ENCODE peak calls at places on chromosomes 5 and 9, in four cellular contexts. T, Z, V and M are unnamed samples.
A peak's percentile ranks its signal among the peaks of the same experiment; 100 is the strongest.

GRCh38 chr5:77210091-77211012 is at the start of gene PDE8B:
- DNase-seq in T (no peak), Z (peak; percentile 45), V (no peak), M (no peak)

GRCh38 chr5:73201547-73202513 is 28.8 kb downstream of the TMEM174 start:
- DNase-seq in T (peak; percentile 47), Z (peak; percentile 98), V (peak; percentile 94), M (peak; percentile 72)

GRCh38 chr5:1550287-1551076 is 26.7 kb upstream of the LPCAT1 start:
- DNase-seq in T (no peak), Z (no peak), V (no peak), M (no peak)

GRCh38 chr5:173997331-173997730 is 8.4 kb downstream of the C5orf47 start:
- DNase-seq in T (no peak), Z (no peak), V (no peak), M (no peak)

GRCh38 chr9:112472996-112473395 is 13.6 kb upstream of the KIAA1958 start:
- DNase-seq in T (no peak), Z (no peak), V (no peak), M (no peak)

GRCh38 chr9:120043448-120043847 is 536.5 kb downstream of the CDK5RAP2 start:
- DNase-seq in T (no peak), Z (no peak), V (no peak), M (peak; percentile 10)

GRCh38 chr5:17218353-17219005 is 1.0 kb downstream of the BASP1 start:
- DNase-seq in T (peak; percentile 67), Z (no peak), V (peak; percentile 55), M (peak; percentile 56)

GRCh38 chr9:127208416-127208815 is 56.2 kb upstream of the GARNL3 start:
- DNase-seq in T (no peak), Z (no peak), V (no peak), M (no peak)

GRCh38 chr9:30967484-30967883 is 1417.0 kb upstream of the ACO1 start:
- DNase-seq in T (no peak), Z (no peak), V (peak; percentile 31), M (no peak)

GRCh38 chr5:172758077-172758835 is 12.7 kb downstream of the DUSP1 start:
- DNase-seq in T (peak; percentile 97), Z (peak; percentile 78), V (peak; percentile 94), M (peak; percentile 95)

GRCh38 chr5:142911775-142912174 is 141.6 kb downstream of the ARHGAP26 start:
- DNase-seq in T (no peak), Z (no peak), V (no peak), M (no peak)

GRCh38 chr5:54820346-54820745 is 165.0 kb downstream of the ESM1 start:
- DNase-seq in T (peak; percentile 62), Z (no peak), V (no peak), M (no peak)

GRCh38 chr5:180665682-180666404 is 16.4 kb upstream of the FLT4 start:
- DNase-seq in T (no peak), Z (no peak), V (no peak), M (no peak)

GRCh38 chr5:149049371-149049781 is 13.5 kb downstream of the SH3TC2 start:
- DNase-seq in T (no peak), Z (no peak), V (no peak), M (no peak)

GRCh38 chr5:122775713-122776084 is 819 bp downstream of the SNX2 start:
- DNase-seq in T (no peak), Z (no peak), V (no peak), M (no peak)

GRCh38 chr5:32332361-32332760 is 19.6 kb upstream of the MTMR12 start:
- DNase-seq in T (no peak), Z (no peak), V (no peak), M (no peak)

GRCh38 chr9:21836437-21837161 is 34.2 kb downstream of the MTAP start:
- DNase-seq in T (peak; percentile 100), Z (no peak), V (no peak), M (no peak)

GRCh38 chr9:107465467-107466451 is 23.8 kb downstream of the KLF4 start:
- DNase-seq in T (peak; percentile 33), Z (peak; percentile 74), V (peak; percentile 51), M (peak; percentile 82)

DNA sequence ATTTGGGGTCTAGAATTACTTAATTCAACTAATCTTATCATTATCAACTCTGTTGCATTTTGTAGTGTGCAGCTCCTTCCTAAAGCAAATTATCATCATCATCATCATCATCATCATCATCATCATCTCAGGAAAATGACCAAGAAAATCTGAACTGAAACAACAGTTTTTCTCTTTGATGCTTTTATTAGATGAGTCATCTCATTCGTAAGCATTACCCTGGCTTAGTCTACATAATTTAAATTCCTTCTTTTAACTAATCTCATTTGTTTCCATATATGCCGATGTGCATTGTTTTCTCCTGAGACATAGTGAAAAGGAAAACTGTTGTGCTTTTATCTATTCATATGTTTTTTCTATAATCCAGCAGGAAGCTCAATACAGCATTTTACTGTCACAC is 173.0 kb upstream of the PDE4D start:
- DNase-seq in T (peak; percentile 1), Z (no peak), V (no peak), M (no peak)
- H3K4me2 ChIP-seq in T (no peak overlapping the region), Z (no peak overlapping the region), V (no peak overlapping the region), M (no peak overlapping the region)

GRCh38 chr5:177336603-177337494 is 14.6 kb downstream of the LMAN2 start:
- DNase-seq in T (no peak), Z (peak; percentile 64), V (no peak), M (no peak)
- H3K79me1 ChIP-seq in T (peaks cover 11% of the 10 kb centered on the region), Z (no peaks in the 10 kb centered on the region), V (peaks cover 5% of the 10 kb centered on the region), M (no peaks in the 10 kb centered on the region)

GRCh38 chr5:56763182-56763581 is 52.2 kb upstream of the MAP3K1 start:
- DNase-seq in T (no peak), Z (no peak), V (no peak), M (no peak)
- H3K4me2 ChIP-seq in T (no peak overlapping the region), Z (no peak overlapping the region), V (no peak overlapping the region), M (peak overlapping the region; percentile 46)

GRCh38 chr5:134563962-134564361 is 38.5 kb downstream of the JADE2 start:
- DNase-seq in T (no peak), Z (no peak), V (no peak), M (no peak)
- H3K79me1 ChIP-seq in T (peaks cover 8% of the 10 kb centered on the region), Z (no peaks in the 10 kb centered on the region), V (peaks cover 8% of the 10 kb centered on the region), M (no peaks in the 10 kb centered on the region)

DNA sequence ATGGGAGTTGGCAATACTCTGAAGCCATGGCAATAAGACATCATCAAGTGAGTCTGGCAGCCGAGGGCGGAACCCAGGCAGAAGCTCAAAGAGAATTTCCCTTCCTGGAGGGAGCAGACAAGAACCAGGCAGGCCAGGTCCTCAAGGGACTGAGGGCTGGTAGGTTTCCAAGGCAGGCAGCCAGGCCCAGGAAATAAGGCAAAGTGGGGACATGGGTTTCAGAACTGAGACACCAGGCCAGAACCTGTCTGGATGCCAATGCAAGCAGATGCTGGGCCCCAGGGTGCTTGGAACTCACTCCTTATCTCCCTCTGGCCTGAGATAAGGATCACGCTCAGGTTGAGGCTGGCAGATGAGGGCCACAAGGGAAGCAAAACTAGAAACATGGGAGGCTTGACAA is 8.9 kb downstream of the TSSK1B start:
- DNase-seq in T (no peak), Z (no peak), V (peak; percentile 23), M (peak; percentile 58)
- H3K4me2 ChIP-seq in T (no peak overlapping the region), Z (no peak overlapping the region), V (no peak overlapping the region), M (no peak overlapping the region)

GRCh38 chr9:136536721-136537241 is 9.1 kb downstream of the NOTCH1 start:
- DNase-seq in T (no peak), Z (peak; percentile 62), V (no peak), M (no peak)
- H3K79me1 ChIP-seq in T (peaks cover 13% of the 10 kb centered on the region), Z (peaks cover 9% of the 10 kb centered on the region), V (peaks cover 6% of the 10 kb centered on the region), M (no peaks in the 10 kb centered on the region)